ENCODE peak calls at places on chromosomes 2 and 18, in seven cellular contexts. L, A, X, C, G, U and K are unnamed samples.

GRCh38 chr2:230282936-230283335 is 44.1 kb upstream of the SP140L start:
- DNase-seq in U (no peak), C (no peak), A (no peak), L (no peak), G (no peak), X (no peak), K (no peak)

GRCh38 chr2:233354500-233354924 is 218 bp downstream of the DGKD start:
- DNase-seq in C (no peak), G (no peak), U (no peak), L (no peak), A (no peak), X (no peak), K (no peak)

GRCh38 chr18:75544051-75544481 is 116.6 kb upstream of the SMIM21 start:
- DNase-seq in C (no peak), X (no peak), G (peak), A (no peak), L (no peak), U (no peak), K (no peak)

GRCh38 chr2:46939596-46940359 is 24.2 kb upstream of the MCFD2 start:
- DNase-seq in X (peak), A (no peak), L (no peak), G (no peak), C (no peak), U (peak), K (no peak)

GRCh38 chr2:226548706-226549105 is 250.9 kb downstream of the IRS1 start:
- DNase-seq in U (peak), C (no peak), G (no peak), L (no peak), X (no peak), A (no peak), K (no peak)

GRCh38 chr2:233976690-233977294 is 59.6 kb downstream of the TRPM8 start:
- DNase-seq in G (peak), A (no peak), U (peak), C (peak), X (no peak), L (no peak), K (no peak)

GRCh38 chr2:73268368-73268830 is 15.9 kb downstream of the FBXO41 start:
- DNase-seq in G (no peak), U (no peak), L (no peak), A (no peak), X (no peak), C (no peak), K (no peak)

GRCh38 chr2:133718688-133719201 is 150.5 kb upstream of the NCKAP5 start:
- DNase-seq in L (no peak), U (peak), G (peak), X (no peak), C (no peak), A (no peak), K (no peak)

GRCh38 chr2:40554665-40555294 is 102.9 kb upstream of the SLC8A1 start:
- DNase-seq in L (no peak), C (peak), A (peak), X (no peak), G (peak), U (peak), K (peak)

GRCh38 chr18:2932247-2933181 is 80.4 kb downstream of the LPIN2 start:
- DNase-seq in A (peak), U (peak), X (no peak), L (no peak), C (peak), G (peak), K (peak)

GRCh38 chr2:111154758-111155157 is 34.0 kb downstream of the BCL2L11 start:
- DNase-seq in L (no peak), G (no peak), A (no peak), X (no peak), C (no peak), U (no peak), K (no peak)

GRCh38 chr18:23716966-23717365 is 27.7 kb downstream of the LAMA3 start:
- DNase-seq in G (peak), L (no peak), U (no peak), A (no peak), C (no peak), X (no peak), K (no peak)

GRCh38 chr2:42336361-42336965 is 24.6 kb downstream of the COX7A2L start:
- DNase-seq in A (no peak), G (no peak), L (no peak), X (no peak), U (no peak), C (no peak), K (no peak)

GRCh38 chr2:72173640-72174321 is 26.1 kb upstream of the CYP26B1 start:
- DNase-seq in G (peak), U (no peak), A (no peak), X (no peak), L (no peak), C (no peak), K (no peak)

GRCh38 chr2:235570966-235571692 is 77.3 kb downstream of the AGAP1 start:
- DNase-seq in U (no peak), L (no peak), G (no peak), C (no peak), A (no peak), X (no peak), K (no peak)